ENCODE peak calls at places on chromosomes 2 and 18, in ten cellular contexts. I is A549; Q is NCI-H1930; F is H54; V is Daoy; Z is left ventricle myocardium inferior; S is AG10803; J is tibial nerve; R is stimulated activated CD4-positive, alpha-beta T cell treated with anti-CD3 and anti-CD28 coated beads, Interleukin-2, amount 100 ng/mL, for 48 hours; O is coronary artery. M is an unnamed sample.

GRCh38 chr18:37575646-37576045 is 10.0 kb upstream of the CELF4 start:
- DNase-seq in V (no peak), J (no peak), Z (no peak), I (no peak), R (no peak), Q (no peak), S (no peak), F (no peak), O (peak; percentile 63), M (no peak)

GRCh38 chr2:101474752-101475384 is at the start of gene RFX8:
- DNase-seq in S (peak; percentile 97), Z (no peak), O (no peak), Q (no peak), R (peak; percentile 42), F (no peak), I (no peak), J (peak; percentile 33), V (peak; percentile 87), M (peak; percentile 84)

GRCh38 chr18:67845035-67845434 is 328.5 kb upstream of the DSEL start:
- DNase-seq in Q (no peak), F (no peak), J (no peak), O (no peak), I (no peak), S (no peak), Z (no peak), R (no peak), V (no peak), M (no peak)

GRCh38 chr2:71603851-71604708 is 150.7 kb downstream of the DYSF start:
- DNase-seq in R (no peak), Z (peak; percentile 10), S (no peak), F (no peak), V (no peak), O (peak; percentile 67), Q (no peak), J (no peak), I (no peak), M (no peak)

GRCh38 chr2:60460577-60461420 is 92.7 kb downstream of the BCL11A start:
- DNase-seq in O (no peak), Q (no peak), J (no peak), Z (no peak), F (no peak), I (no peak), S (no peak), R (no peak), V (no peak), M (no peak)

GRCh38 chr2:145404690-145405089 is 884.8 kb upstream of the ZEB2 start:
- DNase-seq in Q (no peak), O (no peak), V (no peak), F (no peak), Z (no peak), I (no peak), S (peak; percentile 42), R (no peak), J (no peak), M (peak; percentile 4)

GRCh38 chr2:109055435-109055834 is 66.4 kb upstream of the EDAR start:
- DNase-seq in V (no peak), Z (no peak), S (no peak), F (no peak), Q (no peak), O (no peak), J (no peak), I (no peak), R (no peak), M (no peak)

GRCh38 chr2:24123212-24124002 is at the start of the genes FAM228B and PFN4:
- DNase-seq in S (peak; percentile 84), I (peak; percentile 91), J (peak; percentile 68), F (peak; percentile 89), V (peak; percentile 93), O (peak; percentile 91), Q (peak; percentile 71), R (peak; percentile 49), Z (peak; percentile 92), M (peak; percentile 85)

GRCh38 chr2:1663621-1664020 is 80.7 kb downstream of the PXDN start:
- DNase-seq in O (peak; percentile 55), Z (no peak), R (no peak), F (no peak), J (no peak), V (no peak), Q (no peak), I (no peak), S (no peak), M (no peak)

GRCh38 chr2:136957044-136957443 is 191.7 kb downstream of the THSD7B start:
- DNase-seq in O (no peak), F (peak; percentile 2), Z (no peak), Q (no peak), I (no peak), R (no peak), S (no peak), J (no peak), V (no peak), M (no peak)

GRCh38 chr2:218186355-218186766 is 19.6 kb upstream of the CXCR1 start:
- DNase-seq in O (no peak), Z (peak; percentile 45), R (peak; percentile 57), F (peak; percentile 48), S (peak; percentile 69), V (peak; percentile 62), J (peak; percentile 83), Q (peak; percentile 23), I (peak; percentile 81), M (peak; percentile 68)